ENCODE peak calls at places on chromosomes 3 and 15, in nine cellular contexts. K, A, I, D, M, E, S, V and U are unnamed samples.

GRCh38 chr15:74024687-74025086 is 30.2 kb downstream of the PML start:
- DNase-seq in S (no peak), E (no peak), I (no peak), V (no peak), A (no peak), K (no peak), M (no peak), D (no peak), U (no peak)

GRCh38 chr3:19526071-19526470 is 377.8 kb downstream of the KCNH8 start:
- DNase-seq in D (no peak), A (no peak), S (no peak), V (no peak), I (no peak), M (no peak), E (no peak), K (no peak), U (no peak)

GRCh38 chr15:99249270-99249817 is at the start of gene TTC23:
- DNase-seq in S (peak; percentile 20), V (peak; percentile 31), D (peak; percentile 91), E (peak; percentile 84), K (peak; percentile 90), M (no peak), A (peak; percentile 91), I (peak; percentile 37), U (peak; percentile 73)

GRCh38 chr3:11613851-11614491 is 29.7 kb downstream of the VGLL4 start:
- DNase-seq in E (no peak), A (no peak), M (peak; percentile 66), S (no peak), D (no peak), V (peak; percentile 95), K (peak; percentile 63), I (no peak), U (no peak)

GRCh38 chr3:123688241-123688747 is 103.4 kb upstream of the HACD2 start:
- DNase-seq in D (peak; percentile 81), M (no peak), I (no peak), K (peak; percentile 97), S (no peak), A (peak; percentile 96), E (peak; percentile 75), V (no peak), U (no peak)

GRCh38 chr3:31802981-31803380 is 178.1 kb downstream of the OSBPL10 start:
- DNase-seq in K (no peak), D (no peak), V (no peak), E (no peak), S (no peak), A (no peak), I (no peak), M (no peak), U (no peak)

GRCh38 chr3:29764603-29765254 is 483.9 kb downstream of the RBMS3 start:
- DNase-seq in S (no peak), A (peak; percentile 95), E (peak; percentile 26), D (peak; percentile 94), V (no peak), K (peak; percentile 95), I (no peak), M (no peak), U (peak; percentile 61)

GRCh38 chr3:15339786-15340215 is 7.4 kb upstream of the SH3BP5 start:
- DNase-seq in M (no peak), E (peak; percentile 36), V (no peak), A (peak; percentile 73), D (peak; percentile 65), S (no peak), I (no peak), K (peak; percentile 91), U (no peak)

GRCh38 chr15:59918994-59919951 is 84.8 kb upstream of the FOXB1 start:
- DNase-seq in S (no peak), E (peak; percentile 76), I (no peak), D (peak; percentile 71), A (peak; percentile 53), M (no peak), V (no peak), K (peak; percentile 82), U (no peak)

GRCh38 chr15:59923508-59923907 is 80.6 kb upstream of the FOXB1 start:
- DNase-seq in S (no peak), I (no peak), M (no peak), D (no peak), K (no peak), A (no peak), V (no peak), E (no peak), U (no peak)

DNA sequence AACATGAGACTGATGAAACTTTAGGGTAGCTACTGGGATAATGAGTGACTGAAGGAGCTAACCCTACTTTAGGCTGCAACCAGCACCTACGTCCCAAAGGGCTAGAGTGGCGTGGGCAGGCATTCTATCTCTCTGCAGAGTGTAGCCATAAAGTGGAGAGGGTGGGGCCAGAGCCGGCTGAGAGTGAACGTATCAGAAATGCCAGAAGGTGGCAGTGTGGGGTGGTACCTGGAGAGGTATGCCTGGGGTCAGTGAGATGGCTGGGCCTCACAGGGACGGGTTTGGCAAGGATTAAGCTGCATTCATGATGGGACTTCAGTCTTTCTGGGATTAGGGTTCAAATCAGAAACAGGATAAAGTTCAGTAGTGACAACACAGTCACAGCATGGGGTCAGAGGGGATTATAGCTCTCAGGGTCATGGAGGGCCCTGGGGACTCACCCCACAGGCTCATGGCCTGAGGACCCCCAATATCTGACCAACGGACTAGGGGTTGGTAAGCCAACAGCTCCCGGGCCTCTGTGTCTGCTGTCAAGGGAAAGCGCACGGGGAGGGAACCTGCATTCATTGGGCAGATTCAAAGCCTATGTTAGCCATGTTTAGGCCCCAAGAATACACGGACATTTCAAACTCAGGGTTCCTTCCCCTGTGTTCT is 86.5 kb upstream of the FOXB1 start:
- DNase-seq in V (peak; percentile 73), I (peak; percentile 86), S (peak; percentile 53), A (peak; percentile 61), K (peak; percentile 33), D (peak; percentile 77), M (no peak), E (peak; percentile 70), U (peak; percentile 71)
- TF ChIP-seq CTCF in V (peak; percentile 70), I (peak; percentile 84), S (peak; percentile 81), A (peak; percentile 72), K (peak; percentile 55), D (peak; percentile 74), M (peak; percentile 51), E (peak; percentile 45), U (no peak)

DNA sequence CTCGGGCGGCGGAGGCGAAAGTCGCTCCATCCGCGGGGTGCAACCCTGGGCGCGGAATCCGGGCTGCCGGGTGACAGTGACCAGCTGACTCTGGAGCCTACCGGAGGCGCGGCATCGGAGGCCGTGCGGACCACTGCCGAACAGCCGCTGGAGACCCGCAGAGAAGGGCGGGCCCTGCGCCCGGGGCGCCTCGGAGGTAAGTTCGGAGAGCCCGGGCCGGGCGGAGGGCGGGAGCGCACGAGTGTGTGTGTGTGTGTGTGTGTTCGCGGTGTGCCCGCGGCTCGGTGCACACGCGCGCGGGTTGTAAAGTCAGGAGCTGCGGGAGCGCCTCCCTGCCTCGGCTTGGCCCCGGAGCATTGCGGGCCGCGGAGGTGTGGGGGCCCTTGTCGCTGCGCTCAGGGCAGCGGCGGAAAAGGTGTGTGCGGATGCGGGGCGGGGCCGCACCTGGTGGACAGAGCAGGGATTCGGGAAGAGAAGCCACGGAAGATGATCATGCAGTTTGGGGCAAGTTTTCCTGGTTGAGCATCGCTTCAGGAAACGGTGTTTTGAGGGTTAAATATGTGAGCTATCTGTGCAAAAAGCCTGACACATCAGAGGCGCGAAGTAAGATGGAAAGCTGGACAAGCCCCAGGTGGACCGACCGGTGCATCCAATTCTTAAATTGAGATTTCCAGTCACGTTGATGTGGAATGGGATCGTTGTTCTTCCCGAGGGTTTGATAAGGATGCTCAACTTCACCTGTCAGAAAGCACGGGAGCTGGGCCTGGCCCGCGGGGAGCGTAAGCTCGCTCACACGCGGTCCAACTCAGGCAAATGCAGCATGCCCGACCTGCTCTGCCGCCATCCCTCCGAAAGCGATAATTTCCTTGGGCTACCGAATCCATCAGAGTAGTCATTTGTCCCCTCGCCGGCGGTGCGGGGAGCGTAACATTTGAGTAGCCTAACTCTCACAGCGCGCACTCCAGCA is 492 bp downstream of the MINAR1 start:
- DNase-seq in S (no peak), E (peak; percentile 4), V (no peak), A (peak; percentile 15), I (peak; percentile 61), M (no peak), K (no peak), D (no peak), U (no peak)
- TF ChIP-seq CTCF in S (no peak), E (no peak), V (no peak), A (no peak), I (no peak), M (no peak), K (no peak), D (no peak), U (no peak)

DNA sequence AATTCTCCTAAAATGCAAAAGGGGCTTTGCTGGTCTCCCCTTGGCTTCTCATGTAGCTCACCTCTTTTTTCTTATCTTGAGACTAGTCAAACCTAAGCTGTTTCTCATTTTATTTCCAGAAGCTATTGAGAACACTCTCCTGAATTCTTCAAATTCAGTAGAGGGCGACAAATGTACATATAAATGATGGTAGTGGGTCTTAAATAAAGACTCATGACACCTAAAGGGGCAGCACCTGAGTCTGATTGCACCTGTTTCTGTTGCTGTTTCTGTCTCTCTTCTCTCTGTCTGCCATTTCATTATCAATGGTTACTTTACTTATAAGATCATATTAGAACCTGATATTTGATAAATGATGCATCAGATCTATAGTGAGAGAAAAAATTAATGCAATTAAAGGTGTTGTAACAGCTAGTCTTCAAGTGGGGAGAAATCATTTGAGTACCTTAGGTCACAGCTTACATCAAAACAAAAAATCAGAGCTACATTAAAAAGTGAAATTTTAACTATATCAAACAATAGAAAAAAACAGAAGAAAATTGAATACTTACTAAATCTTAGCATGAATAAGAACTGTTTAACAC is 7.0 kb downstream of the ADIPOQ start:
- DNase-seq in S (peak; percentile 85), V (no peak), A (peak; percentile 76), I (no peak), K (peak; percentile 37), M (no peak), D (peak; percentile 71), E (peak; percentile 55), U (no peak)
- TF ChIP-seq CTCF in S (peak; percentile 91), V (peak; percentile 73), A (peak; percentile 54), I (peak; percentile 73), K (peak; percentile 29), M (peak; percentile 61), D (peak; percentile 85), E (peak; percentile 45), U (no peak)

GRCh38 chr3:94070341-94070911 is 7.6 kb downstream of the NSUN3 start:
- DNase-seq in S (no peak), A (no peak), V (no peak), K (no peak), D (no peak), M (no peak), E (no peak), I (no peak), U (no peak)

GRCh38 chr3:94071713-94072284 is 8.9 kb downstream of the NSUN3 start:
- DNase-seq in S (peak; percentile 39), V (no peak), K (no peak), I (no peak), A (no peak), E (no peak), M (no peak), D (no peak), U (no peak)

GRCh38 chr3:94066829-94067470 is 4.1 kb downstream of the NSUN3 start:
- DNase-seq in D (no peak), S (no peak), M (no peak), I (no peak), K (no peak), A (no peak), V (no peak), E (no peak), U (no peak)

GRCh38 chr3:94065819-94066218 is 3.0 kb downstream of the NSUN3 start:
- DNase-seq in S (no peak), I (no peak), V (no peak), A (no peak), M (no peak), E (no peak), D (no peak), K (no peak), U (no peak)

DNA sequence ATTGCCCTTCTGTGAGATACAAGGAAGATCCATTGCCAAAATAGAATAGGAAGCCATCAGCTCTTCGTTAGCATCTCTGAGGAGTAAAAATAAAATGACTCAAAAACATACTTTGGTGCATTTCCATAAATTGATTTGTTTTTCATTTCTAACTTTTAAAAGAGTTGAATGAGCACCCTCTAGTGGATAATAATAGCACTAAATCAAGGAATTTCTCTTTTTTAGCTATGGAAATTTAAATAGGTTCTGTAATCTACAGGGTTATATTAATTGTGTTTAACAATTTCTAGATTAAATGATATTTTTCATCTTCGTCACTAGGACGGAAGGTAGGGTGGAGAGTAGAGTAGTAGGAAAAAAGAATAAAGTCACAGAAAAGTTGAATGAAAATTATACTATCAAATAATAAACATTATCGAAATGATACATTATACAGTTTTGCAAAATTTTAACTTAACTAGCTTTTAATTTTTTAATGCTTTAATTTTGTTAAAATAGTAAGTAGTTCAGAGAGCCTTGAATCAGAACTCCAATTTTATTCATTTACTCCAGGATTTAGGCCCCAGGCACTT is 6.5 kb downstream of the NSUN3 start:
- DNase-seq in I (no peak), V (no peak), K (peak; percentile 49), A (peak; percentile 50), E (peak; percentile 11), M (no peak), D (peak; percentile 58), S (peak; percentile 41), U (no peak)
- TF ChIP-seq CTCF in I (peak; percentile 70), V (peak; percentile 50), K (peak; percentile 56), A (peak; percentile 50), E (peak; percentile 67), M (peak; percentile 80), D (peak; percentile 83), S (peak; percentile 90), U (peak; percentile 21)